ENCODE peak calls at places on chromosomes 6 and 20, in five cellular contexts. One of them, this sample, is unnamed.
A peak's percentile ranks its signal among the peaks of the same experiment; 100 is the strongest.

GRCh38 chr6:28982476-28983266 is 22.4 kb downstream of the ZNF311 start:
- DNase-seq in COR-L47: no peak
- DNase-seq in lower leg skin: no peak
- DNase-seq in islet precursor cell: no peak
- DNase-seq in suprapubic skin: no peak
- DNase-seq in this sample: no peak

GRCh38 chr20:16397053-16397452 is 176.2 kb downstream of the KIF16B start:
- DNase-seq in COR-L47: no peak
- DNase-seq in lower leg skin: no peak
- DNase-seq in islet precursor cell: no peak
- DNase-seq in suprapubic skin: no peak
- DNase-seq in this sample: no peak

GRCh38 chr20:46838002-46838401 is 56.6 kb upstream of the EYA2 start:
- DNase-seq in COR-L47: no peak
- DNase-seq in lower leg skin: no peak
- DNase-seq in islet precursor cell: no peak
- DNase-seq in suprapubic skin: no peak
- DNase-seq in this sample: no peak

GRCh38 chr20:63206878-63207277 is 9.1 kb downstream of the YTHDF1 start:
- DNase-seq in COR-L47: no peak
- DNase-seq in lower leg skin: no peak
- DNase-seq in islet precursor cell: peak; percentile 52
- DNase-seq in suprapubic skin: no peak
- DNase-seq in this sample: no peak

GRCh38 chr6:168355716-168356522 is 36.3 kb upstream of the DACT2 start:
- DNase-seq in COR-L47: no peak
- DNase-seq in lower leg skin: peak; percentile 85
- DNase-seq in islet precursor cell: peak; percentile 77
- DNase-seq in suprapubic skin: peak; percentile 80
- DNase-seq in this sample: no peak

GRCh38 chr20:60815656-60816055 is 436.4 kb upstream of the CDH4 start:
- DNase-seq in COR-L47: no peak
- DNase-seq in lower leg skin: peak; percentile 59
- DNase-seq in islet precursor cell: no peak
- DNase-seq in suprapubic skin: no peak
- DNase-seq in this sample: no peak

GRCh38 chr20:53162251-53162835 is 190.2 kb downstream of the TSHZ2 start:
- DNase-seq in COR-L47: no peak
- DNase-seq in lower leg skin: no peak
- DNase-seq in islet precursor cell: peak; percentile 85
- DNase-seq in suprapubic skin: no peak
- DNase-seq in this sample: peak; percentile 27

GRCh38 chr6:167130712-167131684 is 8.1 kb downstream of the CCR6 start:
- DNase-seq in COR-L47: no peak
- DNase-seq in lower leg skin: no peak
- DNase-seq in islet precursor cell: no peak
- DNase-seq in suprapubic skin: no peak
- DNase-seq in this sample: no peak

This sample was measured in non-pigmented ciliary epithelial cell.